ENCODE peak calls at places on chromosomes 5 and 9, in nine cellular contexts. One of them, this sample, is unnamed.

GRCh38 chr5:80192507-80193241 is 63.2 kb downstream of the SERINC5 start:
- DNase-seq in CD8-positive, alpha-beta memory T cell: no peak
- DNase-seq in right cardiac atrium: no peak
- DNase-seq in GM23248: peak; percentile 46
- DNase-seq in CD4-positive, alpha-beta memory T cell: peak; percentile 33
- DNase-seq in HAP-1: peak; percentile 11
- DNase-seq in prostate gland: no peak
- DNase-seq in transverse colon: no peak
- DNase-seq in HCT116: no peak
- DNase-seq in this sample: peak; percentile 46

GRCh38 chr9:93048706-93049448 is 9.6 kb upstream of the SUSD3 start:
- DNase-seq in CD8-positive, alpha-beta memory T cell: no peak
- DNase-seq in right cardiac atrium: no peak
- DNase-seq in GM23248: no peak
- DNase-seq in CD4-positive, alpha-beta memory T cell: no peak
- DNase-seq in HAP-1: no peak
- DNase-seq in prostate gland: no peak
- DNase-seq in transverse colon: no peak
- DNase-seq in HCT116: no peak
- DNase-seq in this sample: no peak

GRCh38 chr9:18564018-18564880 is 90.3 kb downstream of the ADAMTSL1 start:
- DNase-seq in CD8-positive, alpha-beta memory T cell: no peak
- DNase-seq in right cardiac atrium: peak; percentile 20
- DNase-seq in GM23248: no peak
- DNase-seq in CD4-positive, alpha-beta memory T cell: no peak
- DNase-seq in HAP-1: peak; percentile 97
- DNase-seq in prostate gland: no peak
- DNase-seq in transverse colon: no peak
- DNase-seq in HCT116: no peak
- DNase-seq in this sample: no peak

GRCh38 chr5:132469380-132470372 is 20.9 kb downstream of the IRF1 start:
- DNase-seq in CD8-positive, alpha-beta memory T cell: no peak
- DNase-seq in right cardiac atrium: no peak
- DNase-seq in GM23248: no peak
- DNase-seq in CD4-positive, alpha-beta memory T cell: no peak
- DNase-seq in HAP-1: no peak
- DNase-seq in prostate gland: no peak
- DNase-seq in transverse colon: peak; percentile 8
- DNase-seq in HCT116: no peak
- DNase-seq in this sample: no peak

GRCh38 chr5:56649569-56649968 is 165.8 kb upstream of the MAP3K1 start:
- DNase-seq in CD8-positive, alpha-beta memory T cell: no peak
- DNase-seq in right cardiac atrium: peak; percentile 59
- DNase-seq in GM23248: peak; percentile 57
- DNase-seq in CD4-positive, alpha-beta memory T cell: no peak
- DNase-seq in HAP-1: no peak
- DNase-seq in prostate gland: no peak
- DNase-seq in transverse colon: no peak
- DNase-seq in HCT116: no peak
- DNase-seq in this sample: no peak

GRCh38 chr9:93776873-93777272 is 178.3 kb downstream of the BARX1 start:
- DNase-seq in CD8-positive, alpha-beta memory T cell: no peak
- DNase-seq in right cardiac atrium: no peak
- DNase-seq in GM23248: no peak
- DNase-seq in CD4-positive, alpha-beta memory T cell: no peak
- DNase-seq in HAP-1: no peak
- DNase-seq in prostate gland: no peak
- DNase-seq in transverse colon: no peak
- DNase-seq in HCT116: no peak
- DNase-seq in this sample: no peak

GRCh38 chr5:80686757-80687156 is 32.0 kb upstream of the DHFR start:
- DNase-seq in CD8-positive, alpha-beta memory T cell: no peak
- DNase-seq in right cardiac atrium: no peak
- DNase-seq in GM23248: peak; percentile 46
- DNase-seq in CD4-positive, alpha-beta memory T cell: peak; percentile 37
- DNase-seq in HAP-1: peak; percentile 18
- DNase-seq in prostate gland: no peak
- DNase-seq in transverse colon: no peak
- DNase-seq in HCT116: peak; percentile 2
- DNase-seq in this sample: peak; percentile 50

GRCh38 chr5:53067641-53068040 is 41.9 kb downstream of the MOCS2 start:
- DNase-seq in CD8-positive, alpha-beta memory T cell: no peak
- DNase-seq in right cardiac atrium: no peak
- DNase-seq in GM23248: peak; percentile 78
- DNase-seq in CD4-positive, alpha-beta memory T cell: no peak
- DNase-seq in HAP-1: no peak
- DNase-seq in prostate gland: no peak
- DNase-seq in transverse colon: no peak
- DNase-seq in HCT116: no peak
- DNase-seq in this sample: no peak

GRCh38 chr9:6237267-6237666 is 21.7 kb downstream of the IL33 start:
- DNase-seq in CD8-positive, alpha-beta memory T cell: no peak
- DNase-seq in right cardiac atrium: no peak
- DNase-seq in GM23248: no peak
- DNase-seq in CD4-positive, alpha-beta memory T cell: no peak
- DNase-seq in HAP-1: no peak
- DNase-seq in prostate gland: no peak
- DNase-seq in transverse colon: no peak
- DNase-seq in HCT116: no peak
- DNase-seq in this sample: no peak

GRCh38 chr9:116907989-116908388 is 220.9 kb downstream of the TRIM32 start:
- DNase-seq in CD8-positive, alpha-beta memory T cell: no peak
- DNase-seq in right cardiac atrium: no peak
- DNase-seq in GM23248: no peak
- DNase-seq in CD4-positive, alpha-beta memory T cell: no peak
- DNase-seq in HAP-1: no peak
- DNase-seq in prostate gland: no peak
- DNase-seq in transverse colon: no peak
- DNase-seq in HCT116: no peak
- DNase-seq in this sample: no peak

GRCh38 chr9:137759117-137759516 is 118.5 kb upstream of the CACNA1B start:
- DNase-seq in CD8-positive, alpha-beta memory T cell: no peak
- DNase-seq in right cardiac atrium: no peak
- DNase-seq in GM23248: no peak
- DNase-seq in CD4-positive, alpha-beta memory T cell: no peak
- DNase-seq in HAP-1: no peak
- DNase-seq in prostate gland: no peak
- DNase-seq in transverse colon: no peak
- DNase-seq in HCT116: no peak
- DNase-seq in this sample: no peak

GRCh38 chr9:29564564-29564963 is 1991.3 kb upstream of the C9orf72 start:
- DNase-seq in CD8-positive, alpha-beta memory T cell: no peak
- DNase-seq in right cardiac atrium: no peak
- DNase-seq in GM23248: no peak
- DNase-seq in CD4-positive, alpha-beta memory T cell: no peak
- DNase-seq in HAP-1: no peak
- DNase-seq in prostate gland: no peak
- DNase-seq in transverse colon: no peak
- DNase-seq in HCT116: no peak
- DNase-seq in this sample: no peak

GRCh38 chr9:107856633-107857032 is 367.1 kb upstream of the KLF4 start:
- DNase-seq in CD8-positive, alpha-beta memory T cell: no peak
- DNase-seq in right cardiac atrium: no peak
- DNase-seq in GM23248: no peak
- DNase-seq in CD4-positive, alpha-beta memory T cell: no peak
- DNase-seq in HAP-1: no peak
- DNase-seq in prostate gland: no peak
- DNase-seq in transverse colon: no peak
- DNase-seq in HCT116: no peak
- DNase-seq in this sample: no peak

GRCh38 chr9:129996161-129996849 is 46.7 kb downstream of the FNBP1 start:
- DNase-seq in CD8-positive, alpha-beta memory T cell: no peak
- DNase-seq in right cardiac atrium: no peak
- DNase-seq in GM23248: peak; percentile 78
- DNase-seq in CD4-positive, alpha-beta memory T cell: no peak
- DNase-seq in HAP-1: no peak
- DNase-seq in prostate gland: no peak
- DNase-seq in transverse colon: no peak
- DNase-seq in HCT116: no peak
- DNase-seq in this sample: no peak

GRCh38 chr5:149153751-149154610 is 12.7 kb downstream of the ABLIM3 start:
- DNase-seq in CD8-positive, alpha-beta memory T cell: no peak
- DNase-seq in right cardiac atrium: peak; percentile 76
- DNase-seq in GM23248: peak; percentile 93
- DNase-seq in CD4-positive, alpha-beta memory T cell: no peak
- DNase-seq in HAP-1: no peak
- DNase-seq in prostate gland: no peak
- DNase-seq in transverse colon: no peak
- DNase-seq in HCT116: no peak
- DNase-seq in this sample: no peak

GRCh38 chr5:179355976-179356968 is 11.0 kb upstream of the ADAMTS2 start:
- DNase-seq in CD8-positive, alpha-beta memory T cell: no peak
- DNase-seq in right cardiac atrium: peak; percentile 56
- DNase-seq in GM23248: peak; percentile 73
- DNase-seq in CD4-positive, alpha-beta memory T cell: no peak
- DNase-seq in HAP-1: no peak
- DNase-seq in prostate gland: no peak
- DNase-seq in transverse colon: no peak
- DNase-seq in HCT116: no peak
- DNase-seq in this sample: no peak

GRCh38 chr5:87076411-87076810 is 191.3 kb upstream of the RASA1 start:
- DNase-seq in CD8-positive, alpha-beta memory T cell: no peak
- DNase-seq in right cardiac atrium: no peak
- DNase-seq in GM23248: no peak
- DNase-seq in CD4-positive, alpha-beta memory T cell: no peak
- DNase-seq in HAP-1: no peak
- DNase-seq in prostate gland: no peak
- DNase-seq in transverse colon: no peak
- DNase-seq in HCT116: no peak
- DNase-seq in this sample: no peak

GRCh38 chr5:50415912-50416311 is 25.2 kb downstream of the EMB start:
- DNase-seq in CD8-positive, alpha-beta memory T cell: no peak
- DNase-seq in right cardiac atrium: no peak
- DNase-seq in GM23248: no peak
- DNase-seq in CD4-positive, alpha-beta memory T cell: peak; percentile 76
- DNase-seq in HAP-1: no peak
- DNase-seq in prostate gland: no peak
- DNase-seq in transverse colon: no peak
- DNase-seq in HCT116: no peak
- DNase-seq in this sample: peak; percentile 81

GRCh38 chr5:141822134-141822533 is 56.1 kb downstream of the PCDH1 start:
- DNase-seq in CD8-positive, alpha-beta memory T cell: no peak
- DNase-seq in right cardiac atrium: peak; percentile 66
- DNase-seq in GM23248: peak; percentile 74
- DNase-seq in CD4-positive, alpha-beta memory T cell: no peak
- DNase-seq in HAP-1: no peak
- DNase-seq in prostate gland: peak; percentile 51
- DNase-seq in transverse colon: no peak
- DNase-seq in HCT116: no peak
- DNase-seq in this sample: no peak
- H3K4me3 ChIP-seq in CD8-positive, alpha-beta memory T cell: no peak overlapping the region
- H3K4me3 ChIP-seq in right cardiac atrium: no peak overlapping the region
- H3K4me3 ChIP-seq in GM23248: peak overlapping the region; percentile 32
- H3K4me3 ChIP-seq in CD4-positive, alpha-beta memory T cell: no peak overlapping the region
- H3K4me3 ChIP-seq in HAP-1: no peak overlapping the region
- H3K4me3 ChIP-seq in prostate gland: no peak overlapping the region
- H3K4me3 ChIP-seq in transverse colon: no peak overlapping the region
- H3K4me3 ChIP-seq in HCT116: no peak overlapping the region
- H3K4me3 ChIP-seq in this sample: no peak overlapping the region

GRCh38 chr5:10700516-10700915 is 60.5 kb downstream of the DAP start:
- DNase-seq in CD8-positive, alpha-beta memory T cell: no peak
- DNase-seq in right cardiac atrium: no peak
- DNase-seq in GM23248: no peak
- DNase-seq in CD4-positive, alpha-beta memory T cell: no peak
- DNase-seq in HAP-1: no peak
- DNase-seq in prostate gland: no peak
- DNase-seq in transverse colon: no peak
- DNase-seq in HCT116: no peak
- DNase-seq in this sample: no peak

GRCh38 chr5:10702040-10702629 is 58.9 kb downstream of the DAP start:
- DNase-seq in CD8-positive, alpha-beta memory T cell: no peak
- DNase-seq in right cardiac atrium: no peak
- DNase-seq in GM23248: peak; percentile 89
- DNase-seq in CD4-positive, alpha-beta memory T cell: no peak
- DNase-seq in HAP-1: no peak
- DNase-seq in prostate gland: no peak
- DNase-seq in transverse colon: no peak
- DNase-seq in HCT116: peak; percentile 68
- DNase-seq in this sample: no peak

GRCh38 chr5:10699987-10700386 is 61.0 kb downstream of the DAP start:
- DNase-seq in CD8-positive, alpha-beta memory T cell: no peak
- DNase-seq in right cardiac atrium: no peak
- DNase-seq in GM23248: no peak
- DNase-seq in CD4-positive, alpha-beta memory T cell: no peak
- DNase-seq in HAP-1: no peak
- DNase-seq in prostate gland: no peak
- DNase-seq in transverse colon: no peak
- DNase-seq in HCT116: no peak
- DNase-seq in this sample: no peak

GRCh38 chr5:10702911-10703491 is 58.0 kb downstream of the DAP start:
- DNase-seq in CD8-positive, alpha-beta memory T cell: no peak
- DNase-seq in right cardiac atrium: no peak
- DNase-seq in GM23248: peak; percentile 42
- DNase-seq in CD4-positive, alpha-beta memory T cell: no peak
- DNase-seq in HAP-1: no peak
- DNase-seq in prostate gland: peak; percentile 49
- DNase-seq in transverse colon: no peak
- DNase-seq in HCT116: peak; percentile 70
- DNase-seq in this sample: no peak

GRCh38 chr5:10701567-10702039 is 59.4 kb downstream of the DAP start:
- DNase-seq in CD8-positive, alpha-beta memory T cell: no peak
- DNase-seq in right cardiac atrium: no peak
- DNase-seq in GM23248: peak; percentile 65
- DNase-seq in CD4-positive, alpha-beta memory T cell: peak; percentile 14
- DNase-seq in HAP-1: peak; percentile 4
- DNase-seq in prostate gland: peak; percentile 39
- DNase-seq in transverse colon: no peak
- DNase-seq in HCT116: no peak
- DNase-seq in this sample: peak; percentile 24
- H3K4me1 ChIP-seq in CD8-positive, alpha-beta memory T cell: peaks cover 19% of the 10 kb centered on the region
- H3K4me1 ChIP-seq in right cardiac atrium: peaks cover 8% of the 10 kb centered on the region
- H3K4me1 ChIP-seq in GM23248: peaks cover 46% of the 10 kb centered on the region
- H3K4me1 ChIP-seq in CD4-positive, alpha-beta memory T cell: peaks cover 26% of the 10 kb centered on the region
- H3K4me1 ChIP-seq in HAP-1: no peaks in the 10 kb centered on the region
- H3K4me1 ChIP-seq in prostate gland: peaks cover 27% of the 10 kb centered on the region
- H3K4me1 ChIP-seq in transverse colon: peaks cover 25% of the 10 kb centered on the region
- H3K4me1 ChIP-seq in HCT116: peaks cover 55% of the 10 kb centered on the region
- H3K4me1 ChIP-seq in this sample: peaks cover 10% of the 10 kb centered on the region

DNA sequence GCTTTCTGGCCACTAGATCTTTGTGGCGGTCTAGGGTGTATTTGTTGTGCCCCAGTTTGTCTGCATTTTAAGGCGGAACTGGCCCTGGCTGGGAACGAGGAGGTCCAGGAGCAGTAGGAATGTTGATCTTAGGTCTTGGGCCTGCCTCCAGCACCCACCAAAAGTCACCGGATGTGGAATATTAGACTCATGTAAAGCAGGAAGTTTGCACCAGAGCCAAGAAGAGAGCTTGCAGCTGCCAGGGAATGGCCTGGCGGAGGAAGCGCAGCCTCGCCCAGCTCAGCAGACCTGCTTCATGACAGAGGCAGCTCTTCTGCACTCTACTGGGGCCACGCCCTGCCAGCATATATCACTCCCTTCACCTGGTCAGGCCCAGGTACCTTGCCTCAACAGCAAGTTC is 3.3 kb downstream of the GPX3 start:
- DNase-seq in CD8-positive, alpha-beta memory T cell: no peak
- DNase-seq in right cardiac atrium: peak; percentile 88
- DNase-seq in GM23248: peak; percentile 38
- DNase-seq in CD4-positive, alpha-beta memory T cell: no peak
- DNase-seq in HAP-1: no peak
- DNase-seq in prostate gland: peak; percentile 75
- DNase-seq in transverse colon: peak; percentile 64
- DNase-seq in HCT116: no peak
- DNase-seq in this sample: no peak
- H3K4me3 ChIP-seq in CD8-positive, alpha-beta memory T cell: no peak overlapping the region
- H3K4me3 ChIP-seq in right cardiac atrium: peak overlapping the region; percentile 68
- H3K4me3 ChIP-seq in GM23248: no peak overlapping the region
- H3K4me3 ChIP-seq in CD4-positive, alpha-beta memory T cell: no peak overlapping the region
- H3K4me3 ChIP-seq in HAP-1: no peak overlapping the region
- H3K4me3 ChIP-seq in prostate gland: no peak overlapping the region
- H3K4me3 ChIP-seq in transverse colon: no peak overlapping the region
- H3K4me3 ChIP-seq in HCT116: no peak overlapping the region
- H3K4me3 ChIP-seq in this sample: no peak overlapping the region

GRCh38 chr5:96718635-96719077 is 56.5 kb downstream of the CAST start:
- DNase-seq in CD8-positive, alpha-beta memory T cell: no peak
- DNase-seq in right cardiac atrium: peak; percentile 65
- DNase-seq in GM23248: no peak
- DNase-seq in CD4-positive, alpha-beta memory T cell: no peak
- DNase-seq in HAP-1: no peak
- DNase-seq in prostate gland: peak; percentile 12
- DNase-seq in transverse colon: peak; percentile 29
- DNase-seq in HCT116: no peak
- DNase-seq in this sample: no peak
- H3K4me1 ChIP-seq in CD8-positive, alpha-beta memory T cell: peaks cover 33% of the 10 kb centered on the region
- H3K4me1 ChIP-seq in right cardiac atrium: peaks cover 21% of the 10 kb centered on the region
- H3K4me1 ChIP-seq in GM23248: peaks cover 28% of the 10 kb centered on the region
- H3K4me1 ChIP-seq in CD4-positive, alpha-beta memory T cell: peaks cover 47% of the 10 kb centered on the region
- H3K4me1 ChIP-seq in HAP-1: peaks cover 12% of the 10 kb centered on the region
- H3K4me1 ChIP-seq in prostate gland: no peaks in the 10 kb centered on the region
- H3K4me1 ChIP-seq in transverse colon: peaks cover 74% of the 10 kb centered on the region
- H3K4me1 ChIP-seq in HCT116: peaks cover 3% of the 10 kb centered on the region
- H3K4me1 ChIP-seq in this sample: peaks cover 40% of the 10 kb centered on the region

This sample was measured in CD4-positive, CD25-positive, alpha-beta regulatory T cell.